ENCODE peak calls at places on chromosomes 4 and X, in four cellular contexts. One of them, this sample, is unnamed.

GRCh38 chr4:73187325-73187724 is 71.3 kb downstream of the ANKRD17 start:
- DNase-seq in H7: no peak
- DNase-seq in activated CD4-positive, alpha-beta T cell treated with anti-CD3 and anti-CD28 coated beads for 48 hours: no peak
- DNase-seq in stimulated activated CD8-positive, alpha-beta memory T cell treated with anti-CD3 and anti-CD28 coated beads, Interleukin-4, amount 100 ng/mL, for 24 hours: no peak
- DNase-seq in this sample: no peak

GRCh38 chr4:40995850-40996249 is 218.5 kb downstream of the APBB2 start:
- DNase-seq in stimulated activated CD8-positive, alpha-beta memory T cell treated with anti-CD3 and anti-CD28 coated beads, Interleukin-4, amount 100 ng/mL, for 24 hours: no peak
- DNase-seq in activated CD4-positive, alpha-beta T cell treated with anti-CD3 and anti-CD28 coated beads for 48 hours: no peak
- DNase-seq in H7: no peak
- DNase-seq in this sample: no peak

GRCh38 chr4:46931981-46932380 is 22.9 kb upstream of the COX7B2 start:
- DNase-seq in H7: no peak
- DNase-seq in activated CD4-positive, alpha-beta T cell treated with anti-CD3 and anti-CD28 coated beads for 48 hours: peak
- DNase-seq in stimulated activated CD8-positive, alpha-beta memory T cell treated with anti-CD3 and anti-CD28 coated beads, Interleukin-4, amount 100 ng/mL, for 24 hours: no peak
- DNase-seq in this sample: no peak

GRCh38 chr4:182789588-182789987 is 127.6 kb downstream of the DCTD start:
- DNase-seq in stimulated activated CD8-positive, alpha-beta memory T cell treated with anti-CD3 and anti-CD28 coated beads, Interleukin-4, amount 100 ng/mL, for 24 hours: no peak
- DNase-seq in H7: no peak
- DNase-seq in activated CD4-positive, alpha-beta T cell treated with anti-CD3 and anti-CD28 coated beads for 48 hours: no peak
- DNase-seq in this sample: no peak

GRCh38 chrX:101958139-101958538 is 26.3 kb upstream of the ZMAT1 start:
- DNase-seq in H7: no peak
- DNase-seq in activated CD4-positive, alpha-beta T cell treated with anti-CD3 and anti-CD28 coated beads for 48 hours: no peak
- DNase-seq in stimulated activated CD8-positive, alpha-beta memory T cell treated with anti-CD3 and anti-CD28 coated beads, Interleukin-4, amount 100 ng/mL, for 24 hours: no peak
- DNase-seq in this sample: no peak

GRCh38 chrX:39460491-39460890 is 637.3 kb downstream of the BCOR start:
- DNase-seq in stimulated activated CD8-positive, alpha-beta memory T cell treated with anti-CD3 and anti-CD28 coated beads, Interleukin-4, amount 100 ng/mL, for 24 hours: no peak
- DNase-seq in H7: no peak
- DNase-seq in activated CD4-positive, alpha-beta T cell treated with anti-CD3 and anti-CD28 coated beads for 48 hours: no peak
- DNase-seq in this sample: no peak

GRCh38 chrX:151763711-151764110 is 29.2 kb downstream of the CNGA2 start:
- DNase-seq in stimulated activated CD8-positive, alpha-beta memory T cell treated with anti-CD3 and anti-CD28 coated beads, Interleukin-4, amount 100 ng/mL, for 24 hours: no peak
- DNase-seq in H7: no peak
- DNase-seq in activated CD4-positive, alpha-beta T cell treated with anti-CD3 and anti-CD28 coated beads for 48 hours: no peak
- DNase-seq in this sample: no peak

GRCh38 chr4:24105183-24106039 is 215.6 kb upstream of the PPARGC1A start:
- DNase-seq in activated CD4-positive, alpha-beta T cell treated with anti-CD3 and anti-CD28 coated beads for 48 hours: no peak
- DNase-seq in H7: no peak
- DNase-seq in stimulated activated CD8-positive, alpha-beta memory T cell treated with anti-CD3 and anti-CD28 coated beads, Interleukin-4, amount 100 ng/mL, for 24 hours: no peak
- DNase-seq in this sample: no peak

GRCh38 chr4:37830640-37831039 is 4.2 kb downstream of the PGM2 start:
- DNase-seq in stimulated activated CD8-positive, alpha-beta memory T cell treated with anti-CD3 and anti-CD28 coated beads, Interleukin-4, amount 100 ng/mL, for 24 hours: no peak
- DNase-seq in H7: no peak
- DNase-seq in activated CD4-positive, alpha-beta T cell treated with anti-CD3 and anti-CD28 coated beads for 48 hours: no peak
- DNase-seq in this sample: no peak

GRCh38 chr4:2936773-2937145 is 26.4 kb downstream of the NOP14 start:
- DNase-seq in activated CD4-positive, alpha-beta T cell treated with anti-CD3 and anti-CD28 coated beads for 48 hours: peak
- DNase-seq in stimulated activated CD8-positive, alpha-beta memory T cell treated with anti-CD3 and anti-CD28 coated beads, Interleukin-4, amount 100 ng/mL, for 24 hours: no peak
- DNase-seq in H7: no peak
- DNase-seq in this sample: no peak

GRCh38 chr4:26088433-26088928 is 174.5 kb downstream of the SMIM20 start:
- DNase-seq in stimulated activated CD8-positive, alpha-beta memory T cell treated with anti-CD3 and anti-CD28 coated beads, Interleukin-4, amount 100 ng/mL, for 24 hours: no peak
- DNase-seq in H7: no peak
- DNase-seq in activated CD4-positive, alpha-beta T cell treated with anti-CD3 and anti-CD28 coated beads for 48 hours: peak
- DNase-seq in this sample: no peak

GRCh38 chr4:2961411-2962098 is 1.7 kb downstream of the NOP14 start:
- DNase-seq in stimulated activated CD8-positive, alpha-beta memory T cell treated with anti-CD3 and anti-CD28 coated beads, Interleukin-4, amount 100 ng/mL, for 24 hours: no peak
- DNase-seq in H7: peak
- DNase-seq in activated CD4-positive, alpha-beta T cell treated with anti-CD3 and anti-CD28 coated beads for 48 hours: peak
- DNase-seq in this sample: no peak

GRCh38 chr4:148984951-148985350 is 542.7 kb upstream of the NR3C2 start:
- DNase-seq in stimulated activated CD8-positive, alpha-beta memory T cell treated with anti-CD3 and anti-CD28 coated beads, Interleukin-4, amount 100 ng/mL, for 24 hours: no peak
- DNase-seq in H7: no peak
- DNase-seq in activated CD4-positive, alpha-beta T cell treated with anti-CD3 and anti-CD28 coated beads for 48 hours: no peak
- DNase-seq in this sample: no peak

GRCh38 chr4:146340798-146341197 is 126.5 kb downstream of the REELD1 start:
- DNase-seq in activated CD4-positive, alpha-beta T cell treated with anti-CD3 and anti-CD28 coated beads for 48 hours: no peak
- DNase-seq in H7: no peak
- DNase-seq in stimulated activated CD8-positive, alpha-beta memory T cell treated with anti-CD3 and anti-CD28 coated beads, Interleukin-4, amount 100 ng/mL, for 24 hours: no peak
- DNase-seq in this sample: no peak

GRCh38 chr4:90120037-90120436 is 7.2 kb upstream of the CCSER1 start:
- DNase-seq in H7: peak
- DNase-seq in stimulated activated CD8-positive, alpha-beta memory T cell treated with anti-CD3 and anti-CD28 coated beads, Interleukin-4, amount 100 ng/mL, for 24 hours: no peak
- DNase-seq in activated CD4-positive, alpha-beta T cell treated with anti-CD3 and anti-CD28 coated beads for 48 hours: no peak
- DNase-seq in this sample: no peak

GRCh38 chr4:146957252-146957651 is 11.6 kb upstream of the TTC29 start:
- DNase-seq in stimulated activated CD8-positive, alpha-beta memory T cell treated with anti-CD3 and anti-CD28 coated beads, Interleukin-4, amount 100 ng/mL, for 24 hours: no peak
- DNase-seq in H7: no peak
- DNase-seq in activated CD4-positive, alpha-beta T cell treated with anti-CD3 and anti-CD28 coated beads for 48 hours: no peak
- DNase-seq in this sample: no peak

GRCh38 chr4:1249731-1250526 is 999 bp upstream of the CTBP1 start:
- DNase-seq in H7: no peak
- DNase-seq in stimulated activated CD8-positive, alpha-beta memory T cell treated with anti-CD3 and anti-CD28 coated beads, Interleukin-4, amount 100 ng/mL, for 24 hours: peak
- DNase-seq in activated CD4-positive, alpha-beta T cell treated with anti-CD3 and anti-CD28 coated beads for 48 hours: peak
- DNase-seq in this sample: peak

GRCh38 chrX:47722260-47722659 is 63.3 kb upstream of the UXT start:
- DNase-seq in H7: no peak
- DNase-seq in activated CD4-positive, alpha-beta T cell treated with anti-CD3 and anti-CD28 coated beads for 48 hours: no peak
- DNase-seq in stimulated activated CD8-positive, alpha-beta memory T cell treated with anti-CD3 and anti-CD28 coated beads, Interleukin-4, amount 100 ng/mL, for 24 hours: no peak
- DNase-seq in this sample: no peak

GRCh38 chr4:178356725-178357124 is 914.5 kb upstream of the AGA start:
- DNase-seq in activated CD4-positive, alpha-beta T cell treated with anti-CD3 and anti-CD28 coated beads for 48 hours: no peak
- DNase-seq in H7: no peak
- DNase-seq in stimulated activated CD8-positive, alpha-beta memory T cell treated with anti-CD3 and anti-CD28 coated beads, Interleukin-4, amount 100 ng/mL, for 24 hours: no peak
- DNase-seq in this sample: no peak

GRCh38 chrX:17046478-17047097 is 100.1 kb downstream of the REPS2 start:
- DNase-seq in H7: peak
- DNase-seq in stimulated activated CD8-positive, alpha-beta memory T cell treated with anti-CD3 and anti-CD28 coated beads, Interleukin-4, amount 100 ng/mL, for 24 hours: peak
- DNase-seq in activated CD4-positive, alpha-beta T cell treated with anti-CD3 and anti-CD28 coated beads for 48 hours: peak
- DNase-seq in this sample: peak

GRCh38 chr4:40152642-40153041 is 44.2 kb upstream of the RHOH start:
- DNase-seq in stimulated activated CD8-positive, alpha-beta memory T cell treated with anti-CD3 and anti-CD28 coated beads, Interleukin-4, amount 100 ng/mL, for 24 hours: no peak
- DNase-seq in H7: no peak
- DNase-seq in activated CD4-positive, alpha-beta T cell treated with anti-CD3 and anti-CD28 coated beads for 48 hours: no peak
- DNase-seq in this sample: no peak

GRCh38 chrX:23840674-23841073 is 57.7 kb downstream of the SAT1 start:
- DNase-seq in H7: no peak
- DNase-seq in activated CD4-positive, alpha-beta T cell treated with anti-CD3 and anti-CD28 coated beads for 48 hours: no peak
- DNase-seq in stimulated activated CD8-positive, alpha-beta memory T cell treated with anti-CD3 and anti-CD28 coated beads, Interleukin-4, amount 100 ng/mL, for 24 hours: no peak
- DNase-seq in this sample: no peak

GRCh38 chrX:155259752-155260151 is 4.5 kb downstream of the RAB39B start:
- DNase-seq in activated CD4-positive, alpha-beta T cell treated with anti-CD3 and anti-CD28 coated beads for 48 hours: no peak
- DNase-seq in stimulated activated CD8-positive, alpha-beta memory T cell treated with anti-CD3 and anti-CD28 coated beads, Interleukin-4, amount 100 ng/mL, for 24 hours: no peak
- DNase-seq in H7: no peak
- DNase-seq in this sample: no peak

GRCh38 chr4:148284526-148285193 is 157.6 kb downstream of the NR3C2 start:
- DNase-seq in stimulated activated CD8-positive, alpha-beta memory T cell treated with anti-CD3 and anti-CD28 coated beads, Interleukin-4, amount 100 ng/mL, for 24 hours: no peak
- DNase-seq in H7: no peak
- DNase-seq in activated CD4-positive, alpha-beta T cell treated with anti-CD3 and anti-CD28 coated beads for 48 hours: no peak
- DNase-seq in this sample: no peak

GRCh38 chrX:30364229-30364628 is 55.0 kb upstream of the NR0B1 start:
- DNase-seq in activated CD4-positive, alpha-beta T cell treated with anti-CD3 and anti-CD28 coated beads for 48 hours: no peak
- DNase-seq in stimulated activated CD8-positive, alpha-beta memory T cell treated with anti-CD3 and anti-CD28 coated beads, Interleukin-4, amount 100 ng/mL, for 24 hours: no peak
- DNase-seq in H7: no peak
- DNase-seq in this sample: no peak

GRCh38 chr4:122212880-122213279 is 60.7 kb downstream of the BLTP1 start:
- DNase-seq in H7: no peak
- DNase-seq in activated CD4-positive, alpha-beta T cell treated with anti-CD3 and anti-CD28 coated beads for 48 hours: no peak
- DNase-seq in stimulated activated CD8-positive, alpha-beta memory T cell treated with anti-CD3 and anti-CD28 coated beads, Interleukin-4, amount 100 ng/mL, for 24 hours: no peak
- DNase-seq in this sample: no peak

GRCh38 chr4:3207531-3208037 is 41.4 kb upstream of the MSANTD1 start:
- DNase-seq in stimulated activated CD8-positive, alpha-beta memory T cell treated with anti-CD3 and anti-CD28 coated beads, Interleukin-4, amount 100 ng/mL, for 24 hours: no peak
- DNase-seq in activated CD4-positive, alpha-beta T cell treated with anti-CD3 and anti-CD28 coated beads for 48 hours: no peak
- DNase-seq in H7: no peak
- DNase-seq in this sample: no peak

GRCh38 chrX:131763674-131764073 is 219.8 kb downstream of the OR13H1 start:
- DNase-seq in H7: no peak
- DNase-seq in activated CD4-positive, alpha-beta T cell treated with anti-CD3 and anti-CD28 coated beads for 48 hours: no peak
- DNase-seq in stimulated activated CD8-positive, alpha-beta memory T cell treated with anti-CD3 and anti-CD28 coated beads, Interleukin-4, amount 100 ng/mL, for 24 hours: peak
- DNase-seq in this sample: no peak

GRCh38 chrX:110045988-110046387 is 43.1 kb downstream of the TMEM164 start:
- DNase-seq in stimulated activated CD8-positive, alpha-beta memory T cell treated with anti-CD3 and anti-CD28 coated beads, Interleukin-4, amount 100 ng/mL, for 24 hours: no peak
- DNase-seq in activated CD4-positive, alpha-beta T cell treated with anti-CD3 and anti-CD28 coated beads for 48 hours: no peak
- DNase-seq in H7: peak
- DNase-seq in this sample: no peak

GRCh38 chrX:44072631-44073030 is 99.4 kb upstream of the NDP start:
- DNase-seq in H7: no peak
- DNase-seq in activated CD4-positive, alpha-beta T cell treated with anti-CD3 and anti-CD28 coated beads for 48 hours: no peak
- DNase-seq in stimulated activated CD8-positive, alpha-beta memory T cell treated with anti-CD3 and anti-CD28 coated beads, Interleukin-4, amount 100 ng/mL, for 24 hours: no peak
- DNase-seq in this sample: no peak

GRCh38 chrX:149504226-149504914 is 736 bp downstream of the IDS start:
- DNase-seq in stimulated activated CD8-positive, alpha-beta memory T cell treated with anti-CD3 and anti-CD28 coated beads, Interleukin-4, amount 100 ng/mL, for 24 hours: peak
- DNase-seq in activated CD4-positive, alpha-beta T cell treated with anti-CD3 and anti-CD28 coated beads for 48 hours: peak
- DNase-seq in H7: peak
- DNase-seq in this sample: peak

GRCh38 chrX:154074199-154074598 is 23.3 kb downstream of the MECP2 start:
- DNase-seq in activated CD4-positive, alpha-beta T cell treated with anti-CD3 and anti-CD28 coated beads for 48 hours: no peak
- DNase-seq in H7: peak
- DNase-seq in stimulated activated CD8-positive, alpha-beta memory T cell treated with anti-CD3 and anti-CD28 coated beads, Interleukin-4, amount 100 ng/mL, for 24 hours: no peak
- DNase-seq in this sample: no peak

This sample was measured in GM12891.